ENCODE peak calls at places on chromosomes 5 and 9, in four cellular contexts. One of them, this sample, is unnamed. For H3K36me3, the result is how much of the 10 kb centered on the place peaks cover.

GRCh38 chr5:181120761-181121160 is 10.2 kb downstream of the OR2V1 start:
- ATAC-seq in HepG2: no peak
- ATAC-seq in GM12878: no peak
- ATAC-seq in K562: no peak
- ATAC-seq in this sample: no peak

GRCh38 chr9:86407022-86407421 is 52.8 kb upstream of the TUT7 start:
- ATAC-seq in HepG2: peak
- ATAC-seq in GM12878: peak
- ATAC-seq in K562: no peak
- ATAC-seq in this sample: no peak

GRCh38 chr5:115487750-115488149 is 56.8 kb downstream of the FEM1C start:
- ATAC-seq in HepG2: no peak
- ATAC-seq in GM12878: peak
- ATAC-seq in K562: no peak
- ATAC-seq in this sample: no peak

GRCh38 chr5:135437796-135438560 is 9.2 kb downstream of the DCANP1 start:
- ATAC-seq in HepG2: peak
- ATAC-seq in GM12878: no peak
- ATAC-seq in K562: peak
- ATAC-seq in this sample: peak

GRCh38 chr5:14628346-14628745 is 36.2 kb upstream of the OTULIN start:
- ATAC-seq in HepG2: peak
- ATAC-seq in GM12878: peak
- ATAC-seq in K562: peak
- ATAC-seq in this sample: no peak

GRCh38 chr5:173751266-173751600 is 134.8 kb upstream of the BOD1 start:
- ATAC-seq in HepG2: no peak
- ATAC-seq in GM12878: no peak
- ATAC-seq in K562: no peak
- ATAC-seq in this sample: no peak

GRCh38 chr5:14415516-14416074 is 166.0 kb upstream of the OTULINL start:
- ATAC-seq in HepG2: no peak
- ATAC-seq in GM12878: peak
- ATAC-seq in K562: no peak
- ATAC-seq in this sample: no peak

GRCh38 chr5:127702434-127702833 is 757 bp upstream of the CCDC192 start:
- ATAC-seq in HepG2: no peak
- ATAC-seq in GM12878: no peak
- ATAC-seq in K562: no peak
- ATAC-seq in this sample: no peak

GRCh38 chr5:174625591-174626365 is 98.6 kb upstream of the MSX2 start:
- ATAC-seq in HepG2: no peak
- ATAC-seq in GM12878: no peak
- ATAC-seq in K562: no peak
- ATAC-seq in this sample: no peak

GRCh38 chr9:115006660-115007059 is 76.3 kb upstream of the TNFSF8 start:
- ATAC-seq in HepG2: no peak
- ATAC-seq in GM12878: no peak
- ATAC-seq in K562: no peak
- ATAC-seq in this sample: no peak

GRCh38 chr9:74330487-74331214 is 166.5 kb upstream of the RORB start:
- ATAC-seq in HepG2: no peak
- ATAC-seq in GM12878: no peak
- ATAC-seq in K562: no peak
- ATAC-seq in this sample: no peak

GRCh38 chr9:108297025-108297424 is 558.8 kb downstream of the ACTL7B start:
- ATAC-seq in HepG2: no peak
- ATAC-seq in GM12878: no peak
- ATAC-seq in K562: no peak
- ATAC-seq in this sample: peak

GRCh38 chr5:59715228-59715627 is 178.3 kb downstream of the PDE4D start:
- ATAC-seq in HepG2: no peak
- ATAC-seq in GM12878: no peak
- ATAC-seq in K562: no peak
- ATAC-seq in this sample: no peak

GRCh38 chr9:83167126-83167525 is 104.2 kb upstream of the RASEF start:
- ATAC-seq in HepG2: no peak
- ATAC-seq in GM12878: no peak
- ATAC-seq in K562: no peak
- ATAC-seq in this sample: no peak

GRCh38 chr9:88092699-88093359 is 45.4 kb downstream of the SPATA31C2 start:
- ATAC-seq in HepG2: peak
- ATAC-seq in GM12878: no peak
- ATAC-seq in K562: peak
- ATAC-seq in this sample: peak

GRCh38 chr9:21677834-21678233 is 124.6 kb upstream of the MTAP start:
- ATAC-seq in HepG2: no peak
- ATAC-seq in GM12878: no peak
- ATAC-seq in K562: no peak
- ATAC-seq in this sample: no peak

GRCh38 chr5:161409471-161409870 is 137.1 kb downstream of the GABRB2 start:
- ATAC-seq in HepG2: no peak
- ATAC-seq in GM12878: no peak
- ATAC-seq in K562: no peak
- ATAC-seq in this sample: no peak

GRCh38 chr5:27797220-27797619 is 758.8 kb upstream of the CDH9 start:
- ATAC-seq in HepG2: no peak
- ATAC-seq in GM12878: no peak
- ATAC-seq in K562: no peak
- ATAC-seq in this sample: no peak

GRCh38 chr5:111973946-111974345 is 217.0 kb upstream of the NREP start:
- ATAC-seq in HepG2: no peak
- ATAC-seq in GM12878: no peak
- ATAC-seq in K562: no peak
- ATAC-seq in this sample: no peak

GRCh38 chr9:8408575-8409190 is 609.1 kb upstream of the DMAC1 start:
- ATAC-seq in HepG2: no peak
- ATAC-seq in GM12878: no peak
- ATAC-seq in K562: no peak
- ATAC-seq in this sample: no peak

GRCh38 chr9:14439555-14439954 is 125.6 kb upstream of the NFIB start:
- ATAC-seq in HepG2: no peak
- ATAC-seq in GM12878: no peak
- ATAC-seq in K562: no peak
- ATAC-seq in this sample: no peak

GRCh38 chr5:170623576-170624181 is 119.9 kb downstream of the KCNIP1 start:
- ATAC-seq in HepG2: peak
- ATAC-seq in GM12878: peak
- ATAC-seq in K562: peak
- ATAC-seq in this sample: no peak

GRCh38 chr9:130450344-130451003 is 5.7 kb downstream of the ASS1 start:
- ATAC-seq in HepG2: peak
- ATAC-seq in GM12878: no peak
- ATAC-seq in K562: no peak
- ATAC-seq in this sample: no peak

GRCh38 chr9:68805890-68806517 is 101.0 kb downstream of the PIP5K1B start:
- ATAC-seq in HepG2: no peak
- ATAC-seq in GM12878: no peak
- ATAC-seq in K562: peak
- ATAC-seq in this sample: no peak

GRCh38 chr5:79136618-79137017 is 25.0 kb downstream of the BHMT start:
- ATAC-seq in HepG2: peak
- ATAC-seq in GM12878: no peak
- ATAC-seq in K562: no peak
- ATAC-seq in this sample: no peak

GRCh38 chr5:57684299-57684702 is 201.7 kb upstream of the ACTBL2 start:
- ATAC-seq in HepG2: no peak
- ATAC-seq in GM12878: no peak
- ATAC-seq in K562: peak
- ATAC-seq in this sample: no peak

GRCh38 chr9:127494304-127494702 is 43.0 kb downstream of the LRSAM1 start:
- ATAC-seq in HepG2: no peak
- ATAC-seq in GM12878: no peak
- ATAC-seq in K562: no peak
- ATAC-seq in this sample: no peak

GRCh38 chr5:83253731-83254130 is 176.4 kb downstream of the XRCC4 start:
- ATAC-seq in HepG2: no peak
- ATAC-seq in GM12878: no peak
- ATAC-seq in K562: no peak
- ATAC-seq in this sample: no peak

GRCh38 chr9:8412327-8412726 is 612.7 kb upstream of the DMAC1 start:
- ATAC-seq in HepG2: no peak
- ATAC-seq in GM12878: no peak
- ATAC-seq in K562: no peak
- ATAC-seq in this sample: no peak

GRCh38 chr5:120367896-120368634 is 96.0 kb upstream of the PRR16 start:
- ATAC-seq in HepG2: no peak
- ATAC-seq in GM12878: no peak
- ATAC-seq in K562: no peak
- ATAC-seq in this sample: peak

GRCh38 chr5:152221721-152222629 is 183.1 kb downstream of the NMUR2 start:
- ATAC-seq in HepG2: no peak
- ATAC-seq in GM12878: no peak
- ATAC-seq in K562: no peak
- ATAC-seq in this sample: no peak

GRCh38 chr5:140767444-140767843 is 18.5 kb upstream of the PCDHA1 start:
- ATAC-seq in HepG2: no peak
- ATAC-seq in GM12878: no peak
- ATAC-seq in K562: no peak
- ATAC-seq in this sample: no peak

GRCh38 chr9:33080534-33080933 is 4.1 kb upstream of the SMU1 start:
- ATAC-seq in HepG2: no peak
- ATAC-seq in GM12878: no peak
- ATAC-seq in K562: no peak
- ATAC-seq in this sample: no peak

GRCh38 chr5:108101105-108101504 is 280.8 kb downstream of the FBXL17 start:
- ATAC-seq in HepG2: no peak
- ATAC-seq in GM12878: no peak
- ATAC-seq in K562: no peak
- ATAC-seq in this sample: no peak

GRCh38 chr9:72539824-72540347 is 18.5 kb downstream of the TMC1 start:
- ATAC-seq in HepG2: no peak
- ATAC-seq in GM12878: no peak
- ATAC-seq in K562: peak
- ATAC-seq in this sample: no peak

GRCh38 chr9:89797970-89798369 is 193.2 kb downstream of the GADD45G start:
- ATAC-seq in HepG2: no peak
- ATAC-seq in GM12878: no peak
- ATAC-seq in K562: no peak
- ATAC-seq in this sample: no peak
- TF ChIP-seq EP300 in HepG2: no peak
- TF ChIP-seq EP300 in GM12878: no peak
- TF ChIP-seq EP300 in K562: no peak
- TF ChIP-seq EP300 in this sample: no peak

DNA sequence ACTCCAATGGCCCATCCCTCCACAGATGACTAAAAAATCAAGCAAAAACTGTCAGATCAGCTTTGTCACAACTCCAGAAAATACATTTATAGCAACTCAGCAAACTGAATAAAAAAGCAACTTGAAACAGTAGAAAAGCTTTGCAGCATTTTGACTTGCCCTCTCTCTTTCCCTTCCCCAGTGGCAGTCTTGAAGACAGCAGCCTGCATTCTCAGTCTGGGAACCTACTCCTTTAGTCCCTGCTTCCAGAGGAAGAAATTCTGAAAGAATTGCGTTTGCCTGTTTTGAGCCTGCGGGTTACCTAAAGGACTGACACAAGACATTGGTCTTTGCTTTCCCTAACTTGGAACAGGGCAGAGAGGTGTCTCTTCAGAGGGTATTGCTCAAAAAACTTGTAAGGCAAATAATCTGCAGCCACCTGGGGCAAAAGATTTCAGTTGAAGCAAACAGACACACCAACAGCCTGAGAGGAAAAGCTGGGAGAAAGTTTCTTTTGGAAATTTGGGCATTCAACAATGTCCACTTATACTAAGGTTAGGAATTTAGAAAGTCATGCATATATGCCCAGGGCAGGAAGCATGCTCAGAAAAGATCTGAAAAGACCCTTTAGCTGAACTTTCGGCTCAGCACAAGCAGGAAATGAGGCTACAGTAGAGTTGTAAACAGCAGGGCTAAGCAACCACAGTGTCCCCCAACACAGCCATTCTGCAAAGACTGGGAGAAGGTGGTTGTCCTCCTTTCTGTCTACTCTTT is 15.2 kb upstream of the SLC35D2 start:
- ATAC-seq in HepG2: peak
- ATAC-seq in GM12878: peak
- ATAC-seq in K562: peak
- ATAC-seq in this sample: no peak
- H3K4me3 ChIP-seq in HepG2: no peak
- H3K4me3 ChIP-seq in GM12878: no peak
- H3K4me3 ChIP-seq in K562: no peak
- H3K4me3 ChIP-seq in this sample: no peak

GRCh38 chr9:133546287-133546680 is 11.8 kb downstream of the ADAMTSL2 start:
- ATAC-seq in HepG2: no peak
- ATAC-seq in GM12878: no peak
- ATAC-seq in K562: no peak
- ATAC-seq in this sample: no peak

GRCh38 chr9:133542002-133542401 is 7.5 kb downstream of the ADAMTSL2 start:
- ATAC-seq in HepG2: no peak
- ATAC-seq in GM12878: no peak
- ATAC-seq in K562: no peak
- ATAC-seq in this sample: no peak

GRCh38 chr9:133545494-133546286 is 11.2 kb downstream of the ADAMTSL2 start:
- ATAC-seq in HepG2: no peak
- ATAC-seq in GM12878: no peak
- ATAC-seq in K562: no peak
- ATAC-seq in this sample: peak

GRCh38 chr9:133547116-133547515 is 12.6 kb downstream of the ADAMTSL2 start:
- ATAC-seq in HepG2: no peak
- ATAC-seq in GM12878: no peak
- ATAC-seq in K562: no peak
- ATAC-seq in this sample: no peak

DNA sequence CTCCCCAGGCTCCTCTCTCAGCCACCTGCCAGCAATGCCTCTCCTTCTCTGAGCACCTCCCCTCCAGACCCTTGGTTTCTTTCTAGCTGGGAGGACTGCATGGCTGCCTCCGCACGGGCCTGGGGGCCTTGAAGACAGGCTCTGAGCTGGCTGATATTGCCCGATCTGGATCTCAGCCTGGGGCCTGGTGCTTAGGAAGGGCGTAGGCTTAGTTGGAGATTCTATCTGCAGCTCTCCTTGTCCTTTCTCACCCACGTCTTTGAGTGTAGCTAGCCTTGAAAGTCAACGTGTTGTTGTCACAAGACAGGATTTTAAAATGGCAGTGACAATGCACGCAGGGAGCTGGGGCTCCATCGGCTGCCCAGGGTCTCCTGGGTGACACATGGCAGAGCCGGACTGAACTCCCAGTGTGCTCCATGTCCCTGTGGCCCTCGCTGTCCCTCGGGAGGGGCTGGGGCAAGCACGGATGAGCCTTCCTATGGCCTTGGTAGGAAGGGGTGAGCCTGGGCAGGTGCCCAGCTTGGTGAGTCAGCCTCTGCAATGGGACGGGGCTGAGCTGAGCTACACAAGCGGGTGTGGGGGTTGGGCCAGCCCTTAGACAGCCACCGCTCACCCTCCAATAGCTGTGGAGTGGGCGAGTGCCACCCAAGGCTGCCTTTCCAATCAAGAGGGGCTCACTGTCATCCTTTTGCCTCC is 9.4 kb downstream of the ADAMTSL2 start:
- ATAC-seq in HepG2: no peak
- ATAC-seq in GM12878: no peak
- ATAC-seq in K562: peak
- ATAC-seq in this sample: no peak
- H3K36me3 ChIP-seq in HepG2: under half
- H3K36me3 ChIP-seq in GM12878: under half
- H3K36me3 ChIP-seq in K562: under half
- H3K36me3 ChIP-seq in this sample: under half

GRCh38 chr9:70589571-70590263 is 175.3 kb upstream of the KLF9 start:
- ATAC-seq in HepG2: no peak
- ATAC-seq in GM12878: no peak
- ATAC-seq in K562: no peak
- ATAC-seq in this sample: peak
- TF ChIP-seq EP300 in HepG2: no peak
- TF ChIP-seq EP300 in GM12878: no peak
- TF ChIP-seq EP300 in K562: no peak
- TF ChIP-seq EP300 in this sample: no peak

This sample was measured in gastroesophageal sphincter.